ENCODE peak calls at places on chromosomes 3 and 15, in ten cellular contexts. H is fibroblast of lung, P is PC-9, Y is GM23338, I is HepG2, W is GM23248, J is HCT116, L is astrocyte, T is neural progenitor cell, C is K562. O is an unnamed sample. For H3K4me1, the result is how much of the 10 kb centered on the place peaks cover.

GRCh38 chr15:73897441-73898261 is 24.3 kb downstream of the TBC1D21 start:
- DNase-seq in H (peak), P (peak), Y (peak), I (peak), W (peak), J (peak), L (peak), T (peak), C (peak), O (peak)

GRCh38 chr3:31981206-31982181 is at the start of the genes OSBPL10 and ZNF860:
- DNase-seq in H (peak), P (peak), Y (peak), I (peak), W (peak), J (peak), L (peak), T (peak), C (peak), O (no peak)

GRCh38 chr15:60966316-60966715 is 262.8 kb downstream of the RORA start:
- DNase-seq in H (peak), P (no peak), Y (no peak), I (no peak), W (peak), J (no peak), L (peak), T (no peak), C (no peak), O (no peak)

GRCh38 chr3:132417695-132418520 is 606 bp downstream of the DNAJC13 start:
- DNase-seq in H (peak), P (peak), Y (peak), I (peak), W (peak), J (no peak), L (peak), T (peak), C (peak), O (peak)

GRCh38 chr3:101950985-101951733 is 101.8 kb downstream of the NFKBIZ start:
- DNase-seq in H (no peak), P (peak), Y (no peak), I (no peak), W (peak), J (no peak), L (no peak), T (no peak), C (no peak), O (no peak)

GRCh38 chr3:120780977-120781376 is 38.4 kb downstream of the GTF2E1 start:
- DNase-seq in H (peak), P (no peak), Y (no peak), I (no peak), W (peak), J (peak), L (peak), T (no peak), C (no peak), O (no peak)

GRCh38 chr3:151439652-151440125 is 21.2 kb downstream of the IGSF10 start:
- DNase-seq in H (peak), P (peak), Y (peak), I (peak), W (peak), J (peak), L (peak), T (peak), C (peak), O (peak)

GRCh38 chr3:112032377-112032776 is 2.2 kb upstream of the TMPRSS7 start:
- DNase-seq in H (no peak), P (no peak), Y (no peak), I (no peak), W (no peak), J (no peak), L (no peak), T (no peak), C (no peak), O (no peak)

GRCh38 chr15:80856400-80856799 is 77.2 kb downstream of the CEMIP start:
- DNase-seq in H (no peak), P (peak), Y (peak), I (peak), W (no peak), J (no peak), L (no peak), T (peak), C (peak), O (no peak)

GRCh38 chr3:153626158-153626557 is 464.1 kb downstream of the RAP2B start:
- DNase-seq in H (no peak), P (no peak), Y (no peak), I (no peak), W (no peak), J (no peak), L (no peak), T (no peak), C (no peak), O (no peak)

GRCh38 chr3:53187430-53187829 is 26.4 kb downstream of the PRKCD start:
- DNase-seq in H (peak), P (no peak), Y (no peak), I (no peak), W (no peak), J (no peak), L (peak), T (no peak), C (no peak), O (no peak)

GRCh38 chr3:173599673-173600072 is 202.1 kb downstream of the NLGN1 start:
- DNase-seq in H (no peak), P (peak), Y (no peak), I (no peak), W (peak), J (no peak), L (no peak), T (no peak), C (no peak), O (no peak)

GRCh38 chr15:43808960-43809678 is 8.7 kb downstream of the HYPK start:
- DNase-seq in H (no peak), P (no peak), Y (no peak), I (no peak), W (no peak), J (no peak), L (no peak), T (no peak), C (no peak), O (no peak)

GRCh38 chr3:38126121-38126892 is 10.6 kb downstream of the ACAA1 start:
- DNase-seq in H (no peak), P (no peak), Y (no peak), I (no peak), W (no peak), J (no peak), L (no peak), T (no peak), C (no peak), O (no peak)

GRCh38 chr3:33437556-33438283 is 2.5 kb downstream of the UBP1 start:
- DNase-seq in H (peak), P (no peak), Y (peak), I (peak), W (peak), J (no peak), L (peak), T (peak), C (no peak), O (no peak)

GRCh38 chr3:174931473-174931872 is 72.3 kb downstream of the NAALADL2 start:
- DNase-seq in H (no peak), P (no peak), Y (no peak), I (no peak), W (peak), J (no peak), L (peak), T (no peak), C (no peak), O (no peak)

GRCh38 chr15:79314811-79315210 is 3.9 kb downstream of the TMED3 start:
- DNase-seq in H (no peak), P (peak), Y (no peak), I (no peak), W (no peak), J (no peak), L (no peak), T (no peak), C (no peak), O (no peak)

GRCh38 chr3:186772281-186772885 is 11.0 kb upstream of the EIF4A2 start:
- DNase-seq in H (no peak), P (no peak), Y (peak), I (no peak), W (no peak), J (no peak), L (no peak), T (no peak), C (no peak), O (no peak)

GRCh38 chr15:67824900-67825879 is at the start of gene SKOR1:
- DNase-seq in H (peak), P (no peak), Y (peak), I (no peak), W (peak), J (no peak), L (peak), T (peak), C (peak), O (no peak)

GRCh38 chr3:195549931-195550519 is 6.9 kb upstream of the PPP1R2 start:
- DNase-seq in H (no peak), P (peak), Y (no peak), I (peak), W (no peak), J (no peak), L (no peak), T (no peak), C (no peak), O (peak)

GRCh38 chr15:83654379-83655236 is 685 bp downstream of the ADAMTSL3 start:
- DNase-seq in H (no peak), P (no peak), Y (peak), I (no peak), W (peak), J (no peak), L (no peak), T (peak), C (peak), O (no peak)

GRCh38 chr3:147838650-147839049 is 429.5 kb downstream of the ZIC1 start:
- DNase-seq in H (peak), P (no peak), Y (peak), I (no peak), W (peak), J (peak), L (no peak), T (no peak), C (no peak), O (no peak)

GRCh38 chr3:4643904-4644547 is 150.9 kb downstream of the ITPR1 start:
- DNase-seq in H (no peak), P (no peak), Y (no peak), I (peak), W (no peak), J (no peak), L (no peak), T (no peak), C (peak), O (no peak)

GRCh38 chr3:76107935-76108570 is 322.7 kb upstream of the ZNF717 start:
- DNase-seq in H (peak), P (no peak), Y (peak), I (peak), W (peak), J (peak), L (peak), T (peak), C (peak), O (peak)

GRCh38 chr3:111954228-111954990 is 24.4 kb upstream of the ABHD10 start:
- DNase-seq in H (peak), P (no peak), Y (no peak), I (no peak), W (peak), J (no peak), L (peak), T (no peak), C (no peak), O (no peak)

GRCh38 chr3:71998995-71999673 is 214.2 kb upstream of the PROK2 start:
- DNase-seq in H (peak), P (no peak), Y (no peak), I (no peak), W (peak), J (no peak), L (peak), T (no peak), C (no peak), O (no peak)

GRCh38 chr15:83818591-83818990 is 164.7 kb downstream of the ADAMTSL3 start:
- DNase-seq in H (no peak), P (no peak), Y (no peak), I (no peak), W (no peak), J (no peak), L (no peak), T (no peak), C (no peak), O (no peak)

GRCh38 chr3:194496217-194496881 is 9.5 kb upstream of the ATP13A3 start:
- DNase-seq in H (no peak), P (no peak), Y (no peak), I (peak), W (no peak), J (no peak), L (no peak), T (no peak), C (no peak), O (no peak)

GRCh38 chr3:133662256-133662773 is 574 bp upstream of the TOPBP1 start:
- DNase-seq in H (peak), P (no peak), Y (peak), I (peak), W (peak), J (no peak), L (peak), T (peak), C (peak), O (peak)

GRCh38 chr3:144590854-144591253 is 619.2 kb downstream of the DIPK2A start:
- DNase-seq in H (peak), P (no peak), Y (peak), I (no peak), W (peak), J (no peak), L (peak), T (no peak), C (no peak), O (no peak)

GRCh38 chr3:72275296-72275820 is 490.4 kb upstream of the PROK2 start:
- DNase-seq in H (no peak), P (no peak), Y (no peak), I (no peak), W (peak), J (no peak), L (no peak), T (no peak), C (no peak), O (no peak)

GRCh38 chr3:127699098-127699945 is 26.6 kb downstream of the ABTB1 start:
- DNase-seq in H (peak), P (no peak), Y (no peak), I (no peak), W (peak), J (no peak), L (peak), T (no peak), C (no peak), O (no peak)

GRCh38 chr15:78374436-78375393 is 34.6 kb downstream of the CRABP1 start:
- DNase-seq in H (no peak), P (peak), Y (no peak), I (peak), W (no peak), J (peak), L (no peak), T (no peak), C (no peak), O (peak)

GRCh38 chr3:42159706-42160472 is 68.7 kb downstream of the TRAK1 start:
- DNase-seq in H (no peak), P (peak), Y (peak), I (peak), W (peak), J (peak), L (no peak), T (peak), C (peak), O (peak)

GRCh38 chr3:184361532-184361931 is at the start of the genes CLCN2 and POLR2H:
- DNase-seq in H (peak), P (no peak), Y (peak), I (peak), W (peak), J (no peak), L (no peak), T (peak), C (peak), O (peak)

GRCh38 chr15:48493084-48493762 is 152.3 kb downstream of the FBN1 start:
- DNase-seq in H (peak), P (no peak), Y (no peak), I (no peak), W (peak), J (no peak), L (peak), T (no peak), C (no peak), O (no peak)

GRCh38 chr3:94596887-94597537 is 534.2 kb downstream of the NSUN3 start:
- DNase-seq in H (no peak), P (no peak), Y (no peak), I (no peak), W (no peak), J (no peak), L (no peak), T (no peak), C (no peak), O (no peak)

GRCh38 chr3:132964267-132964666 is 73.9 kb upstream of the TMEM108 start:
- DNase-seq in H (no peak), P (no peak), Y (no peak), I (no peak), W (no peak), J (no peak), L (no peak), T (no peak), C (no peak), O (no peak)

GRCh38 chr3:182436547-182436946 is 356.8 kb upstream of the ATP11B start:
- DNase-seq in H (no peak), P (no peak), Y (no peak), I (no peak), W (no peak), J (no peak), L (no peak), T (no peak), C (no peak), O (no peak)

GRCh38 chr15:98853593-98854420 is 153.8 kb downstream of the PGPEP1L start:
- DNase-seq in H (peak), P (peak), Y (peak), I (no peak), W (peak), J (no peak), L (no peak), T (peak), C (no peak), O (no peak)

GRCh38 chr3:138944136-138944658 is 2.7 kb downstream of the FOXL2 start:
- DNase-seq in H (peak), P (no peak), Y (peak), I (no peak), W (no peak), J (no peak), L (no peak), T (peak), C (no peak), O (no peak)

GRCh38 chr3:138944842-138945645 is 1.9 kb downstream of the FOXL2 start:
- DNase-seq in H (no peak), P (no peak), Y (peak), I (no peak), W (no peak), J (no peak), L (no peak), T (peak), C (peak), O (no peak)

GRCh38 chr3:138947303-138948121 is 495 bp downstream of the FOXL2NB start:
- DNase-seq in H (no peak), P (no peak), Y (peak), I (no peak), W (no peak), J (no peak), L (no peak), T (peak), C (peak), O (no peak)

GRCh38 chr3:138946554-138947302 is at the start of the genes FOXL2 and FOXL2NB:
- DNase-seq in H (peak), P (no peak), Y (peak), I (no peak), W (peak), J (no peak), L (peak), T (peak), C (peak), O (no peak)

GRCh38 chr3:138945646-138946553 is 1.0 kb downstream of the FOXL2 start:
- DNase-seq in H (no peak), P (no peak), Y (peak), I (no peak), W (peak), J (no peak), L (no peak), T (peak), C (peak), O (no peak)
- TF ChIP-seq EZH2 in H (peak), P (no peak), Y (peak), I (no peak), W (peak), J (no peak), L (peak), T (no peak), C (no peak), O (no peak)

GRCh38 chr3:156680243-156680930 is 6.0 kb downstream of the TIPARP start:
- DNase-seq in H (no peak), P (no peak), Y (no peak), I (no peak), W (no peak), J (no peak), L (no peak), T (no peak), C (no peak), O (no peak)
- H3K4me3 ChIP-seq in H (no peak), P (peak), Y (no peak), I (no peak), W (peak), J (no peak), L (peak), T (no peak), C (no peak), O (no peak)

DNA sequence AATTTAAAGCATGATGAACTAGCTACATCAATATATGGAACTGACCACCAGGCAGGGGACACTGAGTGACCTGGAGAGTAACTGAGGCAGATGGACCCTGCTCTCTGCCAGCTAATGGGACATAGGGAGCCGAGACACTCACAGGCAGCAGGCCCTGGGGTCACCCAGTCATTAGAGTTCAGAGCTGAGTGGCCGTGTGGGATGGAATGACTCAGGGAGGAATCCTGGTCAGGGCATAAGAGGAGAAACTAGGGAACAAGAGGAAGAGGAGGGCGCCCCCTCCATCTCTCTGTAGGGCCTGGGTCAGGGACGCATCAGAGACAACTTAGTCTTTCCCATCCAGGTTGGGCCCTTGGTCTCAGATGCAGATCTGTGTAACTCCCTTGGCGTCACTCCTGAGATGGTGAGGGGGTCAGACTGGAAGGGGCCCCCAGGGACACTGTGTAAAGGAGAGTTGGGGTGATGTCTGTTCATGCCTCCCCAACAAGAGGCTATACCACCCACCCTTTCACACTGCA is 39.8 kb downstream of the CCDC12 start:
- DNase-seq in H (no peak), P (no peak), Y (no peak), I (no peak), W (peak), J (no peak), L (peak), T (no peak), C (no peak), O (no peak)
- H3K4me1 ChIP-seq in H (under half), P (under half), Y (under half), I (half or more), W (under half), J (half or more), L (under half), T (under half), C (under half), O (under half)

DNA sequence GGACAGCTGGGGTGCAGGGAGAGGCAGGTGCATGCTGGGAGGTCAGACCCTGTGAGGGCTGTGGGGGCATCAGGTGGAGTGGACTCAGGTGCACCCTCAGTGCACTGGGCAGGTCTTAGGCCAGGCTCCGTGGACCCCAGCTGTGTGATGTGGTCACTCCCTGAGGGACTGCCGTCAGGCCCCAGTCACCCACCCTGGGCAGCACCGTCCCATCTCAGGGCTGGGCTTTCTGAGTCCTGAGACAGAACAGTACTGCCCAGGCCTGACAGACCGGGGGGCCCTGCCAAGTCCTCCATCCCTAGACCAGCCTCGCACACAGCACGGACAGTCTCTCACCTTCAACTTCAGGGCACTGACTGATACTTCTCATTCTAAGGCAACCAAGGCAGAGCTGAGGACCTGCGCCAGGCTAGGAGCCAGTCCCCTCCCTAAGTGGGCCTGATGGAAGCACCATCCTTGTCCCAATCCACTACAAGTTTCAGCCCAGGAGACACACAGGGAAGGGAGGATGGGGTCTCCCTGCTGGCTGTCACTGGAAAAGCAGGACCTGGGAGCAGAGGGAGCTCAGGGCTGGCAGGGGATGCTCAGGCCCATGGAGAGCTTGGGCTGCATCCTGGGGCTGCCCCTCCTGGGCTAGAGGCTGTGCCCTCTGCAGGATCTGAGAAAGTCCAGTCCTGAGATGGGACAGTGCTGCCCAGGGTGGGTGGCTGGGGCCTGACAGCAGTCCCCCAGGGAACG is 86.3 kb downstream of the LMLN start:
- DNase-seq in H (no peak), P (no peak), Y (peak), I (no peak), W (no peak), J (no peak), L (no peak), T (no peak), C (no peak), O (no peak)
- TF ChIP-seq EZH2 in H (no peak), P (no peak), Y (no peak), I (no peak), W (no peak), J (no peak), L (no peak), T (no peak), C (no peak), O (no peak)

GRCh38 chr3:190697502-190697830 is 165.0 kb downstream of the GMNC start:
- DNase-seq in H (no peak), P (no peak), Y (no peak), I (no peak), W (no peak), J (no peak), L (no peak), T (no peak), C (no peak), O (no peak)
- H3K4me3 ChIP-seq in H (no peak), P (no peak), Y (no peak), I (no peak), W (peak), J (no peak), L (no peak), T (no peak), C (no peak), O (no peak)